ENCODE peak calls at places on chromosome 11, in five cellular contexts. I, C, X, A and Z are unnamed samples.

GRCh38 chr11:6475936-6476335 is 2.2 kb upstream of the TRIM3 start:
- DNase-seq in I (peak), A (no peak), X (no peak), C (no peak), Z (no peak)

GRCh38 chr11:116835042-116835772 is 2.2 kb downstream of the APOA1 start:
- DNase-seq in I (no peak), C (no peak), A (no peak), X (no peak), Z (no peak)

GRCh38 chr11:86122773-86123172 is 53.9 kb upstream of the PICALM start:
- DNase-seq in X (no peak), A (no peak), C (no peak), I (no peak), Z (no peak)

GRCh38 chr11:72930011-72930410 is 115.8 kb downstream of the ATG16L2 start:
- DNase-seq in C (no peak), A (no peak), I (no peak), X (no peak), Z (no peak)

GRCh38 chr11:64858467-64859401 is 14.3 kb upstream of the CDC42BPG start:
- DNase-seq in I (no peak), X (no peak), A (peak), C (no peak), Z (no peak)

GRCh38 chr11:19935507-19935906 is 222.9 kb downstream of the NAV2 start:
- DNase-seq in A (no peak), C (no peak), I (no peak), X (no peak), Z (no peak)

GRCh38 chr11:97414801-97415200 is 1025.0 kb downstream of the JRKL start:
- DNase-seq in C (no peak), X (no peak), A (no peak), I (no peak), Z (no peak)

GRCh38 chr11:68872216-68873003 is 30.7 kb upstream of the CPT1A start:
- DNase-seq in I (no peak), X (no peak), A (no peak), C (no peak), Z (no peak)

GRCh38 chr11:39541945-39542351 is 1917.5 kb downstream of the LRRC4C start:
- DNase-seq in C (no peak), X (no peak), I (no peak), A (no peak), Z (no peak)

GRCh38 chr11:16789061-16789415 is 50.6 kb downstream of the C11orf58 start:
- DNase-seq in X (no peak), A (no peak), C (no peak), I (no peak), Z (no peak)

GRCh38 chr11:5103066-5103465 is 33.7 kb downstream of the OR52E1 start:
- DNase-seq in A (no peak), C (no peak), X (no peak), I (no peak), Z (no peak)

GRCh38 chr11:45518096-45518852 is 147.1 kb downstream of the CHST1 start:
- DNase-seq in I (no peak), A (no peak), C (no peak), X (no peak), Z (no peak)